ENCODE peak calls at places on chromosomes 11 and 22, in nine cellular contexts. U, E, X, K, D, O, Y, G and P are unnamed samples.

GRCh38 chr11:40514124-40514523 is 945.3 kb downstream of the LRRC4C start:
- DNase-seq in U (no peak), E (no peak), G (peak), K (no peak), O (no peak), X (no peak), Y (no peak), D (no peak), P (no peak)

GRCh38 chr11:72409458-72409857 is 24.9 kb downstream of the CLPB start:
- DNase-seq in X (no peak), E (no peak), O (no peak), U (no peak), G (no peak), Y (no peak), D (no peak), K (no peak), P (no peak)

GRCh38 chr22:39306456-39307361 is 12.7 kb downstream of the RPL3 start:
- DNase-seq in D (no peak), X (peak), Y (no peak), U (no peak), E (peak), O (no peak), G (no peak), K (no peak), P (peak)

GRCh38 chr11:77252555-77253270 is 48.8 kb downstream of the GDPD4 start:
- DNase-seq in G (no peak), Y (no peak), K (no peak), O (no peak), D (no peak), X (no peak), E (no peak), U (no peak), P (no peak)

GRCh38 chr11:126391970-126392637 is 36.6 kb downstream of the ST3GAL4 start:
- DNase-seq in U (no peak), E (peak), Y (peak), O (no peak), G (no peak), X (peak), D (no peak), K (no peak), P (no peak)

GRCh38 chr11:110305169-110306018 is 9.0 kb upstream of the RDX start:
- DNase-seq in G (peak), K (no peak), Y (no peak), X (peak), D (no peak), E (no peak), U (peak), O (no peak), P (no peak)

GRCh38 chr11:116611998-116612620 is 160.7 kb downstream of the BUD13 start:
- DNase-seq in O (no peak), E (no peak), D (no peak), G (no peak), X (no peak), Y (no peak), K (peak), U (no peak), P (no peak)

GRCh38 chr11:766106-766940 is 11.0 kb downstream of the GATD1 start:
- DNase-seq in D (no peak), G (no peak), E (no peak), K (no peak), U (no peak), Y (no peak), X (no peak), O (no peak), P (no peak)

GRCh38 chr11:131592152-131592551 is 221.7 kb downstream of the NTM start:
- DNase-seq in D (no peak), O (no peak), Y (no peak), E (no peak), U (no peak), G (no peak), K (no peak), X (no peak), P (no peak)

GRCh38 chr11:72755794-72756285 is 3.6 kb upstream of the ARAP1 start:
- DNase-seq in G (no peak), O (no peak), U (no peak), X (no peak), D (no peak), E (no peak), Y (no peak), K (no peak), P (no peak)

GRCh38 chr11:131748146-131749050 is 378.0 kb downstream of the NTM start:
- DNase-seq in E (peak), K (no peak), G (peak), U (peak), X (peak), O (peak), Y (peak), D (peak), P (peak)

GRCh38 chr22:23112472-23113012 is 29.2 kb downstream of the RSPH14 start:
- DNase-seq in O (no peak), X (no peak), E (no peak), G (no peak), K (no peak), D (no peak), Y (no peak), U (no peak), P (no peak)

GRCh38 chr11:77066229-77067023 is at the start of gene CAPN5:
- DNase-seq in O (peak), K (peak), Y (peak), D (peak), E (peak), X (peak), U (peak), G (peak), P (peak)

GRCh38 chr11:65722261-65722660 is 1.7 kb upstream of the RNASEH2C start:
- DNase-seq in E (no peak), X (no peak), G (no peak), K (no peak), Y (no peak), O (no peak), U (no peak), D (no peak), P (no peak)

GRCh38 chr11:100686476-100686875 is 612 bp upstream of the ARHGAP42 start:
- DNase-seq in Y (no peak), U (no peak), G (no peak), D (no peak), E (no peak), X (no peak), K (no peak), O (no peak), P (no peak)

GRCh38 chr11:80241766-80242165 is 800.9 kb upstream of the TENM4 start:
- DNase-seq in X (peak), U (no peak), O (no peak), D (no peak), G (no peak), E (no peak), Y (no peak), K (no peak), P (no peak)

GRCh38 chr11:2883717-2884423 is 1.7 kb downstream of the CDKN1C start:
- DNase-seq in Y (no peak), K (no peak), E (no peak), G (peak), U (no peak), D (no peak), O (peak), X (peak), P (no peak)

GRCh38 chr11:48095779-48096470 is 115.6 kb downstream of the PTPRJ start:
- DNase-seq in X (peak), O (no peak), D (no peak), E (no peak), K (no peak), Y (no peak), U (no peak), G (no peak), P (no peak)

GRCh38 chr11:2214527-2215229 is 43.1 kb upstream of the TH start:
- DNase-seq in O (peak), Y (peak), E (no peak), X (no peak), K (peak), D (no peak), G (no peak), U (no peak), P (no peak)

GRCh38 chr11:103596323-103596722 is 440.1 kb upstream of the DDI1 start:
- DNase-seq in X (no peak), K (no peak), U (no peak), D (no peak), O (no peak), Y (no peak), E (no peak), G (no peak), P (no peak)

GRCh38 chr11:86046111-86046510 is 22.8 kb downstream of the PICALM start:
- DNase-seq in G (no peak), Y (no peak), D (no peak), K (no peak), E (no peak), X (no peak), U (no peak), O (no peak), P (no peak)

GRCh38 chr11:45507916-45508315 is 157.5 kb downstream of the CHST1 start:
- DNase-seq in E (no peak), G (no peak), U (no peak), Y (no peak), X (no peak), K (peak), O (no peak), D (no peak), P (no peak)

GRCh38 chr22:45091254-45091854 is 72.4 kb upstream of the NUP50 start:
- DNase-seq in U (no peak), O (no peak), K (no peak), D (no peak), E (no peak), X (no peak), G (no peak), Y (no peak), P (no peak)

GRCh38 chr11:76030973-76031590 is 175.2 kb downstream of the WNT11 start:
- DNase-seq in O (no peak), X (peak), Y (no peak), K (no peak), G (no peak), D (no peak), U (no peak), E (no peak), P (no peak)

GRCh38 chr22:31089101-31090100 is 8.3 kb downstream of the SMTN start:
- DNase-seq in X (peak), E (peak), U (no peak), Y (no peak), O (no peak), K (no peak), D (no peak), G (peak), P (peak)

GRCh38 chr11:18522388-18522787 is 4.4 kb downstream of the TSG101 start:
- DNase-seq in Y (no peak), U (no peak), D (no peak), G (peak), E (peak), X (peak), K (no peak), O (no peak), P (no peak)

GRCh38 chr11:47714554-47715081 is 551 bp downstream of the AGBL2 start:
- DNase-seq in Y (peak), U (no peak), O (no peak), E (peak), D (no peak), X (peak), G (peak), K (peak), P (peak)

DNA sequence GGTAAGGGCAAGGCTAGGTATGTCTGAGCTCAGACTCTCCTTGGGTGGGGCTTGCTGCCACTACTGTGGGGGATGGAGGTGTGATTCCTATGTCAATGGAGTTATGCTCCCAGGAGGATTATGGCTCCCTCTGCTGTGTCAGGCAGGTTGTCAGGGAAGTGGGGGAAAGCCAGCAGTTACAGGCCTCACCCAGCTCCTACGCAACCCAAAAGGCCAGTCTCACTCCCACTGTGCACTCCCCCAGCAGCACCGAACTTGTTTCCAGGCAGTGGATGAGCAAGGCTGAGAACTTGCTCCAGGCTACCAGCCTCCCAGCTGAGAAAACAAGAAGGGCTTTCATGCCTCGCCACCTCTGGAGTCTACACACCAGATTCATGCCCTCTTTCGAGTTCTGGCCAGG is 18.2 kb downstream of the C11orf91 start:
- DNase-seq in X (no peak), O (no peak), U (no peak), Y (no peak), G (no peak), D (no peak), K (no peak), E (no peak), P (no peak)
- TF ChIP-seq CTCF in X (no peak), O (no peak), U (peak), Y (no peak), G (peak), D (peak), K (no peak), E (no peak), P (no peak)

GRCh38 chr22:46681010-46681409 is 57.0 kb downstream of the CERK start:
- DNase-seq in X (no peak), U (no peak), K (no peak), G (no peak), D (no peak), Y (no peak), O (no peak), E (peak), P (peak)
- TF ChIP-seq CTCF in X (peak), U (no peak), K (no peak), G (no peak), D (no peak), Y (peak), O (peak), E (peak), P (peak)

DNA sequence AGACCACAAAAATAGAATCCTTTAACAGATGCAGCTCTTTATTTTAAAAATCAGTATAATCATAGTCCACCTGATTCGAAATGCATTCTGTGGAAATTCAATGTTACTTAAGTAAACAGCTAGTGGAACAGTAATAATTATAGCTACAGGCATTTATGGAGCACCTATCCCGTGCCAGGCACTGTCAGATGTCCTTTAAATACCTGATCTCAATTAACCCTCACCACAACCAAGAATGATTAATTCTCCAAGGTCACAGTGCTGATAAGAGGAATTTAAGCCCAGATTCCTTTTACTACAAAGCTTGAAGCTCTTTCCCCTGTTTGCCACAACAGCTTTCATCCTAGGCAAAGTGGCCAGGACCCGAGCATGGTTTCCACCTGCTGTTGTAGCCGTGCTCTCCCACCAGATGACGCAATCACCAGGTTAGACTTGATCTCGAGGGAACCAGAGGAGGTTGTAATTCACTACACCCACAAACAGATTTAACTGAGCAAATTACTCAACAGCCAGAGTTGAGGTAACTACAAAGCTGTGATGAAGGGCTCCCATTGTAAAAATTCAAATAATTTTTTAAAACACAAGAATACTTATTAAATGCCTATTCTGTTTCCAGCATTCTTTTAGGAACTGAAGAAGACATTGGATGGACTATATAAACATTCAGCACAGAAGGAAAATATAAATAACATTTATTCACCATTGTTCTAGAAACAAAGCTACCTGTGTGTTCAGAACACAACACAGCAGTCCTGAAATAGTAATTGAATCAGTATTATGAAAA is 10.3 kb downstream of the PRDM10 start:
- DNase-seq in X (peak), O (no peak), G (peak), E (peak), U (no peak), K (peak), Y (no peak), D (peak), P (peak)
- TF ChIP-seq CTCF in X (no peak), O (peak), G (peak), E (peak), U (peak), K (no peak), Y (peak), D (peak), P (peak)

DNA sequence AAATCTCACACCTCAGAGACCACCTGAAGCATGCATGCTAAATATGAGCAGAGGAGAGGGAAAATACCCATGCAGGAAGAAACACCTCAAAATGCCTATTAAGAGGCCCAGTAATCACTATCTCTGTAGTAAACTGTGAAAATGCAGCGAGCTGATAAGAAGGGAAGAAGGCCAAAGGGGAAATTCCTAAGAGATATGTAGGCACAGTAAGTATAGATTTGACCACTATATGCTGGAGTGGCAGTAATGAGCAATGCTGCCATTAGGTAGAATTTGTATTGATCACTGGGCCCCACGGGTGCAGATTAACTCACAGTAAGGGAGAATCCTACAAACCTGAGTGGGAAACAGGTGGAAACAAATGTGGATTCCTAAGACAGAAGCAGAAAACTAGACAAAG is 1813.1 kb upstream of the RAG2 start:
- DNase-seq in G (peak), O (no peak), E (no peak), K (no peak), Y (no peak), D (no peak), U (no peak), X (no peak), P (no peak)
- TF ChIP-seq CTCF in G (peak), O (no peak), E (no peak), K (no peak), Y (no peak), D (no peak), U (no peak), X (peak), P (no peak)

DNA sequence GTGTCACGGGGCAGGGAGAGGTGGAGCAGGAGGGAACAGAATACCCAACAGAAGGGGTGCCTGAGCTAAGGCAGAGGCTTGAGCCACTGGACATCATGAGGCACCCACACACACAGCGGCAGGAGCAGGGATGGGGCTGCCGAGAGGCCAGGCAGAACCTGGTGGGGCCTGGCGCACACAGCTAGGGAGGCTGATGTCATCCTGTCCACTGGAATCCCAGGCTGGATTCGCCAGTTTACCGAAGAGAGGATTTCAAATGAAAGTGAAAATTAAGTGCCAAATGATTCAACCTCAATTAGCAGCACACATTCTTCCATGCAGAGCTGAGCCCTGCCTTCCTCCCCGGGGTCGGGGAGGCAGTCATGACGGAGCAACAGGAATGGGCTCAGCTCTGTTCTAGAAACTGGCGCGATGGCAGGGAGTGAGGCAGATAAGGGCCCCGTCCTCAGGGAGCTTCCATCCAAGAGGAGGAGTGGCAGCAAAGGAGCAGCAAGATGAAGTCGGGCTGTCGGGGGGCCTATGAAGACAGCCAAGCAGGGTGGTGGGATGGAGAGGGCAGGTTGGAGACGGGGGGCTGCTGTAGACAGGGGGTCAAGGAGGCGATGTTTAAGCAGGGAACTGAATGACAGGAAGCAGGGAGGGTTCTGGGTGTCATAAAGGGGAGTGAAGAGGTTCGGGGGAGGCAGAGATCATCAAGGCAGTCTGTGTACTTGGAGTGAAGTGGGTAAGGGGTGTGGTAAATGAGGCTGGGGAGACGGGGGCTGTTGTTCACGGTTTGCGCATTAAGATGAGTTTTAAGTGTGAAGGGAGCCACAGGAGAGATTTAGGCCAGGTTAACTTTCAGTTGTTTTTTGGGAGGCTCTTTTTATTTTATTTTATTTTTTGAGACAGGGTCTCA is 6.4 kb downstream of the RAC2 start:
- DNase-seq in K (no peak), Y (no peak), X (peak), G (no peak), D (no peak), E (no peak), O (no peak), U (no peak), P (peak)
- TF ChIP-seq CTCF in K (no peak), Y (no peak), X (no peak), G (no peak), D (no peak), E (no peak), O (no peak), U (no peak), P (no peak)

DNA sequence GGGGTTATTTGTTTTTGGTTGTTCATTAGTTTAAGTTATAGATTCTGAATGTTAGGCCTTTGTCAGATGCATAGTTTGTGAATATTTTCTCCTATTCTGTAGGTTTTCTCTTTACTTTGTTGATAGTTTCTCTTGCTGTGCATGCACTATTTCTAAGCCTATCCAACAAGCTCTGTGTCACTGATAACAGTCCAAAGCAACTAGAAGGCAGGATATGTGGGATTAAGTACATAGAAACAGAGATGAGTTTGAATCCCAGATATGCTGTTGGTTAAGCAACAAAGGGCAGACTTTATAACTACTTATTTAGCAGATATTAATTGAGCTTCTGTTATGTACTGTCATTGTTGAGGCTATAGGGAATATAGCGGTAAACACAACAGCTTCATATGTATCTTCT is 390.4 kb downstream of the INSC start:
- DNase-seq in U (no peak), Y (no peak), E (no peak), K (no peak), D (no peak), X (no peak), G (no peak), O (no peak), P (no peak)
- TF ChIP-seq CTCF in U (no peak), Y (no peak), E (no peak), K (no peak), D (no peak), X (no peak), G (no peak), O (no peak), P (no peak)